ENCODE peak calls at places on chromosome 16, in six cellular contexts. One of them, this sample, is unnamed.

GRCh38 chr16:52573365-52574104 is 26.6 kb upstream of the TOX3 start:
- DNase-seq in spleen: no peak
- DNase-seq in tibial nerve: no peak
- DNase-seq in GM12878: no peak
- DNase-seq in Peyer's patch: peak; percentile 62
- DNase-seq in ovary: no peak
- DNase-seq in this sample: no peak

GRCh38 chr16:56874800-56875199 is 9.8 kb downstream of the SLC12A3 start:
- DNase-seq in spleen: no peak
- DNase-seq in tibial nerve: peak; percentile 17
- DNase-seq in GM12878: no peak
- DNase-seq in Peyer's patch: no peak
- DNase-seq in ovary: peak; percentile 57
- DNase-seq in this sample: no peak

GRCh38 chr16:24747425-24747824 is 18.0 kb downstream of the TNRC6A start:
- DNase-seq in spleen: no peak
- DNase-seq in tibial nerve: no peak
- DNase-seq in GM12878: no peak
- DNase-seq in Peyer's patch: no peak
- DNase-seq in ovary: no peak
- DNase-seq in this sample: no peak

GRCh38 chr16:12486386-12486785 is 317.3 kb downstream of the CPPED1 start:
- DNase-seq in spleen: no peak
- DNase-seq in tibial nerve: no peak
- DNase-seq in GM12878: no peak
- DNase-seq in Peyer's patch: no peak
- DNase-seq in ovary: no peak
- DNase-seq in this sample: no peak

GRCh38 chr16:3142770-3143169 is 7.9 kb downstream of the ZNF213 start:
- DNase-seq in spleen: no peak
- DNase-seq in tibial nerve: no peak
- DNase-seq in GM12878: no peak
- DNase-seq in Peyer's patch: no peak
- DNase-seq in ovary: no peak
- DNase-seq in this sample: no peak

GRCh38 chr16:67987460-67988160 is 7.3 kb upstream of the DPEP3 start:
- DNase-seq in spleen: no peak
- DNase-seq in tibial nerve: no peak
- DNase-seq in GM12878: no peak
- DNase-seq in Peyer's patch: no peak
- DNase-seq in ovary: no peak
- DNase-seq in this sample: no peak

GRCh38 chr16:15642557-15643452 is at the start of gene MARF1:
- DNase-seq in spleen: peak; percentile 99
- DNase-seq in tibial nerve: peak; percentile 98
- DNase-seq in GM12878: peak; percentile 78
- DNase-seq in Peyer's patch: peak; percentile 99
- DNase-seq in ovary: peak; percentile 100
- DNase-seq in this sample: peak; percentile 99

GRCh38 chr16:70467608-70468007 is 13.2 kb downstream of the FCSK start:
- DNase-seq in spleen: no peak
- DNase-seq in tibial nerve: no peak
- DNase-seq in GM12878: no peak
- DNase-seq in Peyer's patch: no peak
- DNase-seq in ovary: no peak
- DNase-seq in this sample: no peak

GRCh38 chr16:67718668-67719047 is 458 bp downstream of the GFOD2 start:
- DNase-seq in spleen: no peak
- DNase-seq in tibial nerve: no peak
- DNase-seq in GM12878: no peak
- DNase-seq in Peyer's patch: no peak
- DNase-seq in ovary: no peak
- DNase-seq in this sample: no peak

GRCh38 chr16:89257281-89257731 is 39.8 kb downstream of the ZNF778 start:
- DNase-seq in spleen: no peak
- DNase-seq in tibial nerve: no peak
- DNase-seq in GM12878: no peak
- DNase-seq in Peyer's patch: no peak
- DNase-seq in ovary: peak; percentile 59
- DNase-seq in this sample: no peak

DNA sequence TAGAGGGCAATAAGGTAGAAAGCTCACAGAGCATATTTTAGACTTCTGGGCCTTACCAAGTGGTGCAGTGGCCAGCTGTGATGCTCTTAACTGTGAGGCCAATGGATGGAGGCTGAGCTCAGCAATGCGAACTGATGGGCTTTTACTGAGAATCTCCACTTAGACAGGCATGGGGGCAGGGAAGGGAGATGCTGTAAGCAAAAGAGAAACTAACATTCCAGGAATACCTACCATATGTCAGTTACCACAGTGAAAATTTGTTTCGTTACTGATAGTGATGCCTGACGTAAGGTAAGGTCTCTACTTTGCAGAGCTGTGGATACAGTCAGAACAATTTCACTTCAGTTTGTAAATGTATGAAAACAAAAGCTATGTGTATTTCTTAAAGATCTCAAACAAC is 250.6 kb upstream of the ZFHX3 start:
- DNase-seq in spleen: no peak
- DNase-seq in tibial nerve: no peak
- DNase-seq in GM12878: no peak
- DNase-seq in Peyer's patch: no peak
- DNase-seq in ovary: no peak
- DNase-seq in this sample: no peak
- TF ChIP-seq CTCF in spleen: no peak
- TF ChIP-seq CTCF in tibial nerve: no peak
- TF ChIP-seq CTCF in GM12878: no peak
- TF ChIP-seq CTCF in Peyer's patch: no peak
- TF ChIP-seq CTCF in ovary: no peak
- TF ChIP-seq CTCF in this sample: no peak

GRCh38 chr16:54193656-54194007 is 93.0 kb downstream of the IRX3 start:
- DNase-seq in spleen: peak; percentile 83
- DNase-seq in tibial nerve: peak; percentile 65
- DNase-seq in GM12878: peak; percentile 4
- DNase-seq in Peyer's patch: peak; percentile 58
- DNase-seq in ovary: peak; percentile 82
- DNase-seq in this sample: peak; percentile 76
- H3K4me3 ChIP-seq in spleen: peak overlapping the region; percentile 20
- H3K4me3 ChIP-seq in tibial nerve: no peak overlapping the region
- H3K4me3 ChIP-seq in GM12878: no peak overlapping the region
- H3K4me3 ChIP-seq in Peyer's patch: no peak overlapping the region
- H3K4me3 ChIP-seq in ovary: no peak overlapping the region
- H3K4me3 ChIP-seq in this sample: no peak overlapping the region

GRCh38 chr16:65122724-65122973 is 786 bp upstream of the CDH11 start:
- DNase-seq in spleen: no peak
- DNase-seq in tibial nerve: no peak
- DNase-seq in GM12878: no peak
- DNase-seq in Peyer's patch: no peak
- DNase-seq in ovary: no peak
- DNase-seq in this sample: no peak

GRCh38 chr16:65122974-65123845 is 1.3 kb upstream of the CDH11 start:
- DNase-seq in spleen: peak; percentile 84
- DNase-seq in tibial nerve: peak; percentile 62
- DNase-seq in GM12878: no peak
- DNase-seq in Peyer's patch: peak; percentile 50
- DNase-seq in ovary: peak; percentile 92
- DNase-seq in this sample: peak; percentile 87

GRCh38 chr16:65121870-65122723 is at the start of gene CDH11:
- DNase-seq in spleen: peak; percentile 85
- DNase-seq in tibial nerve: peak; percentile 56
- DNase-seq in GM12878: no peak
- DNase-seq in Peyer's patch: peak; percentile 49
- DNase-seq in ovary: peak; percentile 93
- DNase-seq in this sample: peak; percentile 78

GRCh38 chr16:65119905-65120341 is 1.9 kb downstream of the CDH11 start:
- DNase-seq in spleen: no peak
- DNase-seq in tibial nerve: peak; percentile 39
- DNase-seq in GM12878: no peak
- DNase-seq in Peyer's patch: no peak
- DNase-seq in ovary: peak; percentile 63
- DNase-seq in this sample: peak; percentile 66

GRCh38 chr16:65120811-65121721 is 797 bp downstream of the CDH11 start:
- DNase-seq in spleen: peak; percentile 69
- DNase-seq in tibial nerve: peak; percentile 11
- DNase-seq in GM12878: no peak
- DNase-seq in Peyer's patch: no peak
- DNase-seq in ovary: peak; percentile 69
- DNase-seq in this sample: peak; percentile 72
- TF ChIP-seq POLR2A in spleen: no peak
- TF ChIP-seq POLR2A in tibial nerve: no peak
- TF ChIP-seq POLR2A in GM12878: no peak
- TF ChIP-seq POLR2A in Peyer's patch: no peak
- TF ChIP-seq POLR2A in ovary: no peak
- TF ChIP-seq POLR2A in this sample: no peak

DNA sequence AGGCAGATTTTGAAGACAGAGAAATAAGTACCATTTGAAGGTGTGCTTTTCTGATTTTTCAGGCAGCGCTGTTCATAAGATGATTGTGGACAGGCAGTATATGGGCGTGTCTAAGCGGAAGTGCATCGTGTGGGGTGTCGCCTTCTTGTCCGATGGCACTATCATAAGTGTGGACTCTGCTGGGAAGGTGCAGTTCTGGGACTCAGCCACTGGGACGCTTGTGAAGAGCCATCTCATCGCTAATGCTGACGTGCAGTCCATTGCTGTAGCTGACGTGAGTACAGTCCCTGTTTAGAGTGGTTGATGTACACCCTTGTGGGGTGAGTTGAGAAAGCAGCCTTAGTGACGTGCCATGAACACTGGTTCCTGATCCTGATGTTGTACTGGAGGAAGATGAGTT is 10.7 kb downstream of the UTP4 start:
- DNase-seq in spleen: no peak
- DNase-seq in tibial nerve: no peak
- DNase-seq in GM12878: no peak
- DNase-seq in Peyer's patch: no peak
- DNase-seq in ovary: no peak
- DNase-seq in this sample: no peak
- TF ChIP-seq CTCF in spleen: no peak
- TF ChIP-seq CTCF in tibial nerve: no peak
- TF ChIP-seq CTCF in GM12878: peak; percentile 8
- TF ChIP-seq CTCF in Peyer's patch: peak; percentile 34
- TF ChIP-seq CTCF in ovary: no peak
- TF ChIP-seq CTCF in this sample: no peak